ENCODE peak calls at places on chromosome 4, in four cellular contexts. W is tibial artery, R is ovary, U is breast epithelium. D is an unnamed sample.
A peak's percentile ranks its signal among the peaks of the same experiment; 100 is the strongest.

GRCh38 chr4:37243722-37244582 is 591 bp upstream of the NWD2 start:
- DNase-seq in R (no peak), U (no peak), W (no peak), D (no peak)

GRCh38 chr4:22490718-22491330 is 25.0 kb downstream of the ADGRA3 start:
- DNase-seq in R (no peak), U (no peak), W (no peak), D (no peak)

GRCh38 chr4:98816816-98817215 is 112.1 kb downstream of the EIF4E start:
- DNase-seq in U (no peak), R (no peak), W (no peak), D (no peak)

GRCh38 chr4:145719752-145720624 is 40.0 kb downstream of the C4orf51 start:
- DNase-seq in R (no peak), U (no peak), W (no peak), D (no peak)

GRCh38 chr4:105805501-105806120 is 89.7 kb upstream of the NPNT start:
- DNase-seq in W (no peak), U (no peak), R (no peak), D (no peak)

GRCh38 chr4:95155759-95156451 is 392.9 kb downstream of the UNC5C start:
- DNase-seq in R (no peak), W (no peak), U (no peak), D (no peak)

GRCh38 chr4:152256996-152257395 is 278.9 kb downstream of the FBXW7 start:
- DNase-seq in W (no peak), U (no peak), R (no peak), D (no peak)

GRCh38 chr4:710916-711315 is 5.3 kb downstream of the PCGF3 start:
- DNase-seq in U (no peak), R (no peak), W (no peak), D (no peak)

GRCh38 chr4:139556735-139557505 is 901 bp upstream of the SETD7 start:
- DNase-seq in R (peak; percentile 60), W (peak; percentile 78), U (peak; percentile 56), D (peak; percentile 54)

GRCh38 chr4:24850669-24851068 is 55.3 kb downstream of the SOD3 start:
- DNase-seq in U (no peak), W (peak; percentile 81), R (no peak), D (no peak)

GRCh38 chr4:184459413-184459812 is 14.9 kb downstream of the IRF2 start:
- DNase-seq in W (no peak), U (no peak), R (no peak), D (no peak)

GRCh38 chr4:22962186-22962786 is 269.5 kb downstream of the GBA3 start:
- DNase-seq in R (no peak), W (no peak), U (no peak), D (no peak)

GRCh38 chr4:176653406-176654220 is 139.1 kb downstream of the VEGFC start:
- DNase-seq in R (no peak), W (no peak), U (no peak), D (no peak)

GRCh38 chr4:61555789-61556188 is 355.7 kb downstream of the ADGRL3 start:
- DNase-seq in R (no peak), U (no peak), W (no peak), D (no peak)

GRCh38 chr4:3791910-3792542 is 25.8 kb downstream of the ADRA2C start:
- DNase-seq in W (no peak), R (no peak), U (no peak), D (no peak)

GRCh38 chr4:88630756-88631155 is 38.5 kb downstream of the HERC3 start:
- DNase-seq in R (no peak), U (no peak), W (no peak), D (no peak)

GRCh38 chr4:84545093-84545492 is 37.8 kb upstream of the CDS1 start:
- DNase-seq in U (no peak), R (no peak), W (no peak), D (no peak)

GRCh38 chr4:168475745-168476144 is 4.5 kb downstream of the DDX60L start:
- DNase-seq in R (no peak), U (no peak), W (no peak), D (no peak)

GRCh38 chr4:182189107-182189878 is 53.9 kb upstream of the TENM3 start:
- DNase-seq in R (no peak), W (no peak), U (no peak), D (no peak)

GRCh38 chr4:163592207-163592606 is 97.7 kb downstream of the TMA16 start:
- DNase-seq in U (no peak), R (no peak), W (no peak), D (no peak)

GRCh38 chr4:154719087-154719486 is 24.7 kb upstream of the LRAT start:
- DNase-seq in U (no peak), R (no peak), W (no peak), D (no peak)

GRCh38 chr4:11427201-11427996 is 1.3 kb downstream of the HS3ST1 start:
- DNase-seq in W (no peak), R (peak; percentile 48), U (no peak), D (no peak)

GRCh38 chr4:78704981-78705757 is 71.0 kb upstream of the BMP2K start:
- DNase-seq in W (no peak), R (no peak), U (no peak), D (no peak)

GRCh38 chr4:148097811-148098210 is 344.4 kb downstream of the NR3C2 start:
- DNase-seq in W (no peak), R (no peak), U (no peak), D (no peak)

GRCh38 chr4:148093065-148093464 is 349.1 kb downstream of the NR3C2 start:
- DNase-seq in R (no peak), U (no peak), W (no peak), D (no peak)

GRCh38 chr4:148092316-148093014 is 349.7 kb downstream of the NR3C2 start:
- DNase-seq in U (no peak), R (no peak), W (no peak), D (no peak)

GRCh38 chr4:148094149-148094548 is 348.1 kb downstream of the NR3C2 start:
- DNase-seq in U (no peak), W (no peak), R (no peak), D (no peak)

GRCh38 chr4:148095346-148095923 is 346.8 kb downstream of the NR3C2 start:
- DNase-seq in U (no peak), W (no peak), R (no peak), D (no peak)
- H3K27ac ChIP-seq in U (no peak overlapping the region), W (no peak overlapping the region), R (no peak overlapping the region), D (no peak overlapping the region)

GRCh38 chr4:2652415-2653155 is 103.6 kb downstream of the TNIP2 start:
- DNase-seq in U (no peak), W (no peak), R (no peak), D (no peak)
- H3K27ac ChIP-seq in U (no peak overlapping the region), W (no peak overlapping the region), R (no peak overlapping the region), D (no peak overlapping the region)

GRCh38 chr4:166903408-166903807 is 330.9 kb downstream of the SPOCK3 start:
- DNase-seq in W (no peak), R (no peak), U (no peak), D (no peak)
- H3K27ac ChIP-seq in W (no peak overlapping the region), R (no peak overlapping the region), U (no peak overlapping the region), D (no peak overlapping the region)

GRCh38 chr4:30714408-30715031 is 5.6 kb upstream of the PCDH7 start:
- DNase-seq in R (peak; percentile 38), W (no peak), U (no peak), D (no peak)
- H3K27ac ChIP-seq in R (no peak overlapping the region), W (no peak overlapping the region), U (no peak overlapping the region), D (no peak overlapping the region)

GRCh38 chr4:110510955-110511544 is 35.1 kb downstream of the ENPEP start:
- DNase-seq in W (no peak), R (no peak), U (no peak), D (no peak)
- H3K27ac ChIP-seq in W (no peak overlapping the region), R (no peak overlapping the region), U (no peak overlapping the region), D (no peak overlapping the region)

GRCh38 chr4:126306152-126306869 is 991.6 kb downstream of the FAT4 start:
- DNase-seq in U (no peak), R (no peak), W (peak; percentile 77), D (no peak)
- H3K27ac ChIP-seq in U (peak overlapping the region; percentile 65), R (no peak overlapping the region), W (peak overlapping the region; percentile 59), D (no peak overlapping the region)

DNA sequence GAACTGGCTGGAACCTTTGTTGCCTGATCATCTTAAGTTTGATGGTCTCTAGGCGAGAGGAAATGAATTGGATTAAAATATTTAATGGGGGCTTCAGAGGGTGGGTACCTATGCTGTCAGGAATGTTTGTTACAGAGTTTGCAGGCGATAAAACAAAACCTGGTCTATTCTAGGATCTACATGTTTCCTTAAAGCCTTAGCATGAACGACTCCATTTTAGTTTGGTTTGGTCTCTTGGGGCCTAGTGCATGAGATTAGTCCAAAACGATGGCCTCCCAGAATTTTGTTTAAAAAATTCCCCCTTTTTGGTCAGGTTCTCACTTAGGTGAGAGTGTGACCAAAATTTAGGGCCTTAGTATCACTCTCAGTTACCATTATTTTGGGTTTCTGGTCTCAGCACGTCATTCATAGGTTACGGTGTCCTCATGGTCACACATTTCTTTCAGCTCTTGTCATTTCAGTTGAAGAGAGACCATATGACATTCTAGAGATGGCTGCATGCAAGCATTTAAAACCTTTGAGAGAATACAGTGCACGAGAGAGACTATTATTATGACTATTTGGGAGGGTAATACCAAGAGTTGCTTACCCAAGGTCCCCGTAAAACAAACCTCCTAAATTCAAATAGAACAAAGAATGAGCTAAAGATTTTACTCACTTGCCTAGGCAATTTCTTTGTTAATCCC is 13.8 kb downstream of the MOB1B start:
- DNase-seq in W (no peak), U (no peak), R (no peak), D (no peak)
- H3K27ac ChIP-seq in W (no peak overlapping the region), U (no peak overlapping the region), R (peak overlapping the region; percentile 71), D (no peak overlapping the region)

GRCh38 chr4:7821245-7822165 is 118.2 kb downstream of the AFAP1 start:
- DNase-seq in W (no peak), R (no peak), U (no peak), D (no peak)
- H3K27ac ChIP-seq in W (peak overlapping the region; percentile 80), R (peak overlapping the region; percentile 89), U (peak overlapping the region; percentile 45), D (no peak overlapping the region)

D was measured in effector memory CD4-positive, alpha-beta T cell.